ENCODE peak calls at places on chromosomes 4 and X, in five cellular contexts. D, S, G, Q and R are unnamed samples.

GRCh38 chr4:102501176-102501634 is at the start of gene NFKB1:
- DNase-seq in D (no peak), S (peak), G (peak), Q (peak), R (peak)

GRCh38 chr4:137952116-137952515 is 290.0 kb downstream of the SLC7A11 start:
- DNase-seq in D (no peak), S (no peak), G (no peak), Q (no peak), R (no peak)

GRCh38 chr4:22237846-22238513 is 277.9 kb downstream of the ADGRA3 start:
- DNase-seq in D (no peak), S (no peak), G (peak), Q (no peak), R (no peak)

GRCh38 chrX:4935846-4936245 is 1222.4 kb upstream of the PRKX start:
- DNase-seq in D (no peak), S (no peak), G (no peak), Q (no peak), R (no peak)

GRCh38 chr4:74166135-74166534 is 8.2 kb downstream of the MTHFD2L start:
- DNase-seq in D (no peak), S (no peak), G (no peak), Q (no peak), R (no peak)

GRCh38 chr4:178293601-178294000 is 851.4 kb upstream of the AGA start:
- DNase-seq in D (no peak), S (no peak), G (no peak), Q (no peak), R (no peak)

GRCh38 chr4:7759635-7760034 is 180.0 kb downstream of the AFAP1 start:
- DNase-seq in D (no peak), S (no peak), G (no peak), Q (no peak), R (no peak)

GRCh38 chr4:13126976-13127910 is 356.9 kb downstream of the RAB28 start:
- DNase-seq in D (no peak), S (no peak), G (no peak), Q (no peak), R (no peak)

GRCh38 chr4:76584235-76585152 is 149.5 kb downstream of the SHROOM3 start:
- DNase-seq in D (no peak), S (no peak), G (no peak), Q (no peak), R (no peak)

GRCh38 chrX:103910371-103910770 is 52.1 kb upstream of the TMSB15B start:
- DNase-seq in D (no peak), S (no peak), G (no peak), Q (no peak), R (no peak)

GRCh38 chrX:52422884-52423283 is 54.1 kb downstream of the XAGE2 start:
- DNase-seq in D (no peak), S (peak), G (no peak), Q (no peak), R (no peak)

GRCh38 chr4:169925678-169926077 is 100.5 kb downstream of the MFAP3L start:
- DNase-seq in D (no peak), S (no peak), G (no peak), Q (no peak), R (no peak)

GRCh38 chr4:169921732-169922131 is 104.5 kb downstream of the MFAP3L start:
- DNase-seq in D (no peak), S (no peak), G (no peak), Q (no peak), R (no peak)

GRCh38 chr4:169927280-169927679 is 98.9 kb downstream of the MFAP3L start:
- DNase-seq in D (no peak), S (no peak), G (no peak), Q (no peak), R (no peak)

GRCh38 chr4:169921237-169921636 is 105.0 kb downstream of the MFAP3L start:
- DNase-seq in D (no peak), S (no peak), G (no peak), Q (no peak), R (no peak)

GRCh38 chr4:169922632-169923276 is 103.4 kb downstream of the MFAP3L start:
- DNase-seq in D (no peak), S (no peak), G (no peak), Q (no peak), R (no peak)
- TF ChIP-seq SMC3 in D (no peak), S (no peak), G (no peak), Q (no peak), R (no peak)

GRCh38 chr4:186900232-186900900 is 176.7 kb upstream of the FAT1 start:
- DNase-seq in D (no peak), S (peak), G (no peak), Q (no peak), R (peak)

GRCh38 chr4:186900980-186901379 is 177.3 kb upstream of the FAT1 start:
- DNase-seq in D (no peak), S (no peak), G (peak), Q (no peak), R (peak)

GRCh38 chr4:186901850-186902249 is 178.2 kb upstream of the FAT1 start:
- DNase-seq in D (no peak), S (no peak), G (no peak), Q (no peak), R (no peak)

GRCh38 chr4:186902361-186902760 is 178.7 kb upstream of the FAT1 start:
- DNase-seq in D (no peak), S (no peak), G (no peak), Q (no peak), R (no peak)

DNA sequence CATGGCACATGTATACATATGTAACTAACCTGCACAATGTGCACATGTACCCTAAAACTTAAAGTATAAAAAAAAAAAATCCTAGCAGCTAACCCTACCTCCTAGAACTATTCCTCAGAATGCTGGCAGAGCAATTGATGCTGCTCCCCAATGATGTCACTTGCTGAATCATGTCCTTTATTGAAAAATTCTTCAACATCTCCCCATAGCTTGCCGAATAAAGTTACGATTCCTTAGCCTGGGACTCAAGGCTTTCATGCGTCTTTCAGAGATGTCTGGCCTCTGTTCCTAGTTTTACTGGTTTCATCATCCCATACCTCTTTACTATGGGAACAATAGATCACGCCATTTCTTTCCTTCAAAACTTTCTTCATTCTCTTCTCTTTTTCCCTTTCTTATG is 174.7 kb upstream of the FAT1 start:
- DNase-seq in D (no peak), S (no peak), G (no peak), Q (no peak), R (no peak)
- H3K4me2 ChIP-seq in D (no peak), S (no peak), G (no peak), Q (no peak), R (no peak)

DNA sequence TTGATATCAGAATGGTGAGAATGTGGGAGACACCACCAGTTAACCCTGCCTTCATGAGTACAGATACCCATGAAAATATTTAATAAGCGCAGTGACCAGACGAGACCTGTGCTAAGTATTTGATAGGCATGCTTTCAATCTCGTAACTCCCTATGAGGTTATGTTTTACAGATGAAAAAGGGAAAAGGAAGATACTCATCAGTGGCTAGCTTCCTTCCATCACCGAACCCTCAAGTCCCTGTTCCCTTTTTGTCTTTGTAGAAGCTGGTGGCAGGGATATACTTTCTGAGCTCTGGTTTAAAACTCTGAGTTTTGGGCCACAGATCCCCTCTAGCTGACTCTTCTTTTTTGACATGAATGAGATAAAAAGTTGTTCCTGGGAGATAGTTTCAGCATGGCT is 26.3 kb downstream of the AFF1 start:
- DNase-seq in D (no peak), S (no peak), G (no peak), Q (no peak), R (no peak)
- TF ChIP-seq CEBPB in D (no peak), S (no peak), G (no peak), Q (no peak), R (no peak)

GRCh38 chr4:31422006-31422405 is 701.8 kb downstream of the PCDH7 start:
- DNase-seq in D (no peak), S (no peak), G (no peak), Q (no peak), R (no peak)
- TF ChIP-seq SMC3 in D (no peak), S (no peak), G (no peak), Q (no peak), R (no peak)

GRCh38 chr4:38180456-38180855 is 220.3 kb downstream of the PTTG2 start:
- DNase-seq in D (no peak), S (peak), G (no peak), Q (no peak), R (no peak)
- H3K4me2 ChIP-seq in D (no peak), S (no peak), G (no peak), Q (no peak), R (no peak)

DNA sequence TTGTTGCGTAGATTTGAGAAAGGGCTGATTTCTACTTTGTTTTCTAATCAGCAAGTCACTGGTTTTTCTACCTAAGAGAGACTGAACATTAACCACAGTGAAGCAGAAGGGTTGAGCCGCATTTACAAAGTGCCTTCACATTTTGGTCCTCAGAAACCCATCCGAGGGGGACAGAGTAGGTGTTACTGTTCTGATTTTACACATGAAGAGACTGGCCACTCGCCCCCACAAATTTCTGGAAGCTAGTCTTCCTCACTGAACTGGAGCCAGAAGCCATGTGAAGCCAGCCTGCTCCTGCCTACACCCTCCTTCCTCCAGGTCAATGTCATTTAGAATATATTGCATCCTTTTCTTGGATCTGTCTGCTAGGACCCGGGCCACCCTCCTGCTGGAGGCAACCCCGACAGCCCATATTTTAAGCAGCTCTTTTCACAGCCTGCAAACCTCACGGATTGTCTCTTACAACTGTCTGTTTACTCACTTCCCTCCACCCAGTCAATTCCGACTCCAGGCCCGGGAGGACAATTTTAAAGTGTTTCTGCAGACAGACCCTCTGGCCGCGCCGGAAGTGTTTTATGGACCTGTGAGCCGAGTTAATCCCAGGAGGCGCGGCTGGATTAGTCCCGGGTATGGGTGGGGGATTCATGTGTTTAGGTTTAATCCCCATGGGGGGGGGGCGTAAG is 73.2 kb upstream of the BCOR start:
- DNase-seq in D (no peak), S (no peak), G (no peak), Q (no peak), R (no peak)
- TF ChIP-seq CEBPB in D (no peak), S (no peak), G (no peak), Q (no peak), R (no peak)

GRCh38 chr4:33407496-33407895 is 2687.3 kb downstream of the PCDH7 start:
- DNase-seq in D (no peak), S (no peak), G (no peak), Q (no peak), R (no peak)

GRCh38 chr4:33411182-33411581 is 2691.0 kb downstream of the PCDH7 start:
- DNase-seq in D (no peak), S (no peak), G (no peak), Q (peak), R (no peak)
- TF ChIP-seq SMC3 in D (no peak), S (no peak), G (no peak), Q (no peak), R (no peak)

DNA sequence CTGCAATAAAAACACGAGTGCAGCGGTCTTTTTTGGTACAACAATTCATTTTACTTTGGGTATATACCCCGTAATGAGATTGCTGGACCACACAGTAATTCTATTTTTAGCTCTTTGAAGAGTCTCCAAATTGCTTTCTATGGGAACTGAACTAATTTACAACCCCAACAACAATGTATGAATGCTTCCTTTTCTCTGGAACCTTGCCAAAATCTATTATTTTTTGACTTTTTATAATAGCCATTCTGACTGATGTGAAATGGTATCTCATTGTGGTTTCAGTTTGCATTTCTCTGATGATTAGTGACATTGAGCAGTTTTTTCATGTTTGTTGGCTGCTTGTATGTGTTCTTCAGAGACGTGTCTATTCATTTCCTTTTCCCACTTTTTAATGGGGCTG is 240.8 kb downstream of the STK32B start:
- DNase-seq in D (no peak), S (no peak), G (no peak), Q (no peak), R (no peak)
- H3K4me2 ChIP-seq in D (no peak), S (no peak), G (no peak), Q (no peak), R (no peak)

GRCh38 chr4:140710784-140711622 is 45.2 kb downstream of the TBC1D9 start:
- DNase-seq in D (no peak), S (no peak), G (peak), Q (no peak), R (no peak)

GRCh38 chr4:140706665-140707064 is 49.5 kb downstream of the TBC1D9 start:
- DNase-seq in D (no peak), S (no peak), G (no peak), Q (no peak), R (no peak)

GRCh38 chr4:140707325-140707724 is 48.9 kb downstream of the TBC1D9 start:
- DNase-seq in D (no peak), S (no peak), G (no peak), Q (no peak), R (no peak)

GRCh38 chr4:140715121-140715520 is 41.1 kb downstream of the TBC1D9 start:
- DNase-seq in D (no peak), S (no peak), G (no peak), Q (no peak), R (no peak)

GRCh38 chr4:140711910-140712309 is 44.3 kb downstream of the TBC1D9 start:
- DNase-seq in D (no peak), S (no peak), G (peak), Q (no peak), R (no peak)
- TF ChIP-seq CEBPB in D (no peak), S (no peak), G (peak), Q (no peak), R (no peak)

GRCh38 chrX:102546818-102547493 is 30.4 kb upstream of the TMSB15A start:
- DNase-seq in D (no peak), S (no peak), G (no peak), Q (no peak), R (no peak)
- TF ChIP-seq SMC3 in D (no peak), S (no peak), G (no peak), Q (no peak), R (no peak)